ENCODE peak calls at places on chromosomes 3 and 15, in four cellular contexts. M, V, H and T are unnamed samples.

GRCh38 chr3:149576071-149576564 is 81.7 kb downstream of the WWTR1 start:
- DNase-seq in H (peak; percentile 78), V (no peak), M (peak; percentile 94), T (peak; percentile 61)

GRCh38 chr3:12897537-12898289 is 56.3 kb upstream of the RPL32 start:
- DNase-seq in H (no peak), M (no peak), V (no peak), T (no peak)

GRCh38 chr3:138440137-138440536 is 5.7 kb downstream of the ESYT3 start:
- DNase-seq in H (no peak), M (peak; percentile 51), V (no peak), T (no peak)

GRCh38 chr3:100149130-100149529 is 34.8 kb upstream of the FILIP1L start:
- DNase-seq in H (no peak), V (no peak), M (no peak), T (no peak)

GRCh38 chr15:67121725-67122600 is 56.6 kb downstream of the SMAD3 start:
- DNase-seq in V (no peak), H (no peak), M (no peak), T (no peak)

GRCh38 chr3:11481561-11481960 is 162.2 kb downstream of the VGLL4 start:
- DNase-seq in M (no peak), V (no peak), H (no peak), T (no peak)

GRCh38 chr3:191066669-191067068 is 132.4 kb upstream of the OSTN start:
- DNase-seq in V (no peak), H (no peak), M (no peak), T (peak; percentile 81)

GRCh38 chr3:10189557-10190374 is 25.0 kb downstream of the IRAK2 start:
- DNase-seq in V (no peak), H (peak; percentile 97), M (no peak), T (no peak)

GRCh38 chr3:107523361-107524213 is 825 bp downstream of the BBX start:
- DNase-seq in H (peak; percentile 50), V (peak; percentile 30), M (peak; percentile 18), T (no peak)

GRCh38 chr3:186444974-186445373 is 82.9 kb upstream of the DGKG start:
- DNase-seq in V (no peak), M (no peak), H (no peak), T (no peak)
- TF ChIP-seq CTCF in V (no peak), M (no peak), H (no peak), T (no peak)

GRCh38 chr3:24709921-24710320 is 215.3 kb upstream of the THRB start:
- DNase-seq in M (no peak), H (no peak), V (no peak), T (peak; percentile 7)
- TF ChIP-seq CTCF in M (no peak), H (no peak), V (no peak), T (no peak)

GRCh38 chr3:119831022-119831421 is 49.1 kb downstream of the NR1I2 start:
- DNase-seq in V (no peak), H (no peak), M (no peak), T (no peak)
- TF ChIP-seq CTCF in V (peak; percentile 32), H (no peak), M (peak; percentile 33), T (peak; percentile 35)

GRCh38 chr3:70919091-70919490 is 606.7 kb upstream of the MDFIC2 start:
- DNase-seq in H (no peak), V (no peak), M (no peak), T (no peak)

GRCh38 chr3:70914889-70915288 is 602.5 kb upstream of the MDFIC2 start:
- DNase-seq in H (no peak), V (no peak), M (no peak), T (no peak)

GRCh38 chr3:70911719-70912118 is 599.3 kb upstream of the MDFIC2 start:
- DNase-seq in M (no peak), V (no peak), H (no peak), T (no peak)

GRCh38 chr3:70919661-70920060 is 607.2 kb upstream of the MDFIC2 start:
- DNase-seq in M (no peak), V (no peak), H (no peak), T (no peak)

DNA sequence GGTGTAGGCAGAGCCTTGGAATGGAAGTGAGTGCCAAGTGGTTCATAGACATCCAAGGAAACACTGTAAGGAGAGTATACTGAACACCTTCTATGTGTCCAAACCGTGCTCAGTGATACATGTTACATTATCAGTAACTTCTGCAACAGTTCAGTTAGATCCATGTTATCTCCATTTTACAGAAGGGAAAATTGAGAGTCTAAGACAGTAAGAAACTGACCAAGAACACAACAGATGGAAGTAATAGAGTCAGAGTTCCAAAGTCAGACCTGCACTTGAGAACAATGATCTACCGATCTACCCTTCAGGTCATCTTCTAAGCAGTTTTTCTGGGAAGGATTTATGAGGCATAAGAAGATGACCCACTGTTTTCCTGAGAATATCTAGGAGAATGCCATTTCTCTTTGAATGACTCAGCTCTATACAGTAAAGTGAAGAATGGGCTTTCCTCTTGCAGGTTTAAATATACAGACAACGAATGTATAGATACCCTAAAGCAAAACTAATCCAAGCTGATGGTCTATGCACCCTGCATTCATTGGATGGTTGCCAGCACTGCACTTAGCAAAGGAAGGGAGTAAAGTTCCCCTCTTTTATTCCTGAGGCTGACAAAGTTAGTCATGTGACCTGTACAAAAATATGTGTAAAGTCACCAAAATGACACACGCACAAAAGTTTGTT is 604.1 kb upstream of the MDFIC2 start:
- DNase-seq in M (no peak), H (no peak), V (no peak), T (no peak)
- TF ChIP-seq CTCF in M (no peak), H (no peak), V (no peak), T (no peak)

DNA sequence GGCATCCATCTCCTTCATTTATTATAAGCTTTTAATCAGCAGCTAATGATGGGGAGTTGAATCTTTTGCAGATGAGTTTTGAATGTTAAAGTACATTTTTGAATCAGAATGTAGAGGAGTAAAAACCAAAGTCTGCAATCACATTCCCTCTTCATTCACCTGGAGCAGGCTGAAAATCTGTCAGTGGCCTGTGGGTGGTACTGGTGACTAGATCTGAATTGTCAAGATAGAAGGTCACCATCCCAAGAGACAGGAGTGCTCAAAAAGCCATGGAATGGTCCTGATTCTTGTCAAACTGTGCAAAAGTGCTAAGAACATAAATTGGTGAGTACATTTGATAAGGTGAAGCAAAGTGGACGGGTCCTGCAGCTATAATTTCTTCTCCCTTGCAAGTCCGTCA is 881.3 kb upstream of the NR2F2 start:
- DNase-seq in V (no peak), H (no peak), M (no peak), T (no peak)
- TF ChIP-seq CTCF in V (no peak), H (no peak), M (no peak), T (peak; percentile 10)

GRCh38 chr3:23805228-23805880 is 401 bp upstream of the UBE2E1 start:
- DNase-seq in H (peak; percentile 51), V (no peak), M (no peak), T (no peak)
- TF ChIP-seq CTCF in H (no peak), V (no peak), M (peak; percentile 18), T (peak; percentile 9)

GRCh38 chr15:52785672-52786406 is 4.3 kb downstream of the ONECUT1 start:
- DNase-seq in V (no peak), H (no peak), M (no peak), T (no peak)

GRCh38 chr15:52787549-52788098 is 2.5 kb downstream of the ONECUT1 start:
- DNase-seq in M (no peak), H (no peak), V (no peak), T (no peak)

GRCh38 chr15:52786436-52787122 is 3.6 kb downstream of the ONECUT1 start:
- DNase-seq in M (no peak), H (no peak), V (peak; percentile 31), T (no peak)

GRCh38 chr15:52788099-52788986 is 1.8 kb downstream of the ONECUT1 start:
- DNase-seq in M (no peak), V (no peak), H (no peak), T (no peak)

GRCh38 chr15:52787123-52787503 is 3.0 kb downstream of the ONECUT1 start:
- DNase-seq in H (no peak), M (no peak), V (no peak), T (no peak)
- TF ChIP-seq CTCF in H (no peak), M (no peak), V (no peak), T (no peak)